ENCODE peak calls at places on chromosomes 7 and 10, in eight cellular contexts. One of them, this sample, is unnamed.

GRCh38 chr10:123145542-123146012 is 2.4 kb upstream of the HMX2 start:
- DNase-seq in NCI-H1105: no peak
- DNase-seq in AG20443: no peak
- DNase-seq in PC-3: no peak
- DNase-seq in COR-L47: no peak
- DNase-seq in T-helper 9 cell: no peak
- DNase-seq in naive thymus-derived CD8-positive, alpha-beta T cell: no peak
- DNase-seq in posterior vena cava: no peak
- DNase-seq in this sample: no peak

GRCh38 chr7:29408841-29409243 is 154.8 kb upstream of the PRR15 start:
- DNase-seq in posterior vena cava: no peak
- DNase-seq in naive thymus-derived CD8-positive, alpha-beta T cell: peak
- DNase-seq in COR-L47: peak
- DNase-seq in NCI-H1105: peak
- DNase-seq in PC-3: peak
- DNase-seq in T-helper 9 cell: peak
- DNase-seq in AG20443: peak
- DNase-seq in this sample: peak

GRCh38 chr10:404341-404740 is 269.1 kb downstream of the ZMYND11 start:
- DNase-seq in naive thymus-derived CD8-positive, alpha-beta T cell: no peak
- DNase-seq in NCI-H1105: no peak
- DNase-seq in PC-3: no peak
- DNase-seq in AG20443: peak
- DNase-seq in T-helper 9 cell: no peak
- DNase-seq in COR-L47: no peak
- DNase-seq in posterior vena cava: no peak
- DNase-seq in this sample: peak

GRCh38 chr10:69494626-69495558 is 43.6 kb downstream of the TSPAN15 start:
- DNase-seq in posterior vena cava: peak
- DNase-seq in T-helper 9 cell: no peak
- DNase-seq in NCI-H1105: no peak
- DNase-seq in naive thymus-derived CD8-positive, alpha-beta T cell: no peak
- DNase-seq in COR-L47: no peak
- DNase-seq in AG20443: no peak
- DNase-seq in PC-3: no peak
- DNase-seq in this sample: no peak

GRCh38 chr7:47965456-47965855 is 14.0 kb downstream of the HUS1 start:
- DNase-seq in naive thymus-derived CD8-positive, alpha-beta T cell: no peak
- DNase-seq in NCI-H1105: no peak
- DNase-seq in posterior vena cava: no peak
- DNase-seq in COR-L47: no peak
- DNase-seq in PC-3: no peak
- DNase-seq in T-helper 9 cell: no peak
- DNase-seq in AG20443: no peak
- DNase-seq in this sample: no peak

GRCh38 chr7:119105381-119105780 is 880.9 kb downstream of the ANKRD7 start:
- DNase-seq in PC-3: no peak
- DNase-seq in naive thymus-derived CD8-positive, alpha-beta T cell: no peak
- DNase-seq in AG20443: no peak
- DNase-seq in posterior vena cava: no peak
- DNase-seq in NCI-H1105: no peak
- DNase-seq in COR-L47: no peak
- DNase-seq in T-helper 9 cell: no peak
- DNase-seq in this sample: no peak

GRCh38 chr10:44422153-44422552 is 37.3 kb upstream of the CXCL12 start:
- DNase-seq in naive thymus-derived CD8-positive, alpha-beta T cell: no peak
- DNase-seq in COR-L47: no peak
- DNase-seq in NCI-H1105: no peak
- DNase-seq in posterior vena cava: no peak
- DNase-seq in AG20443: no peak
- DNase-seq in T-helper 9 cell: no peak
- DNase-seq in PC-3: no peak
- DNase-seq in this sample: peak

GRCh38 chr7:12221414-12221813 is 10.3 kb downstream of the TMEM106B start:
- DNase-seq in PC-3: no peak
- DNase-seq in AG20443: no peak
- DNase-seq in T-helper 9 cell: no peak
- DNase-seq in naive thymus-derived CD8-positive, alpha-beta T cell: no peak
- DNase-seq in COR-L47: peak
- DNase-seq in posterior vena cava: no peak
- DNase-seq in NCI-H1105: no peak
- DNase-seq in this sample: no peak

GRCh38 chr7:25124485-25125136 is 449 bp downstream of the CYCS start:
- DNase-seq in posterior vena cava: no peak
- DNase-seq in T-helper 9 cell: peak
- DNase-seq in PC-3: no peak
- DNase-seq in NCI-H1105: no peak
- DNase-seq in AG20443: peak
- DNase-seq in naive thymus-derived CD8-positive, alpha-beta T cell: no peak
- DNase-seq in COR-L47: no peak
- DNase-seq in this sample: peak